ENCODE peak calls at places on chromosomes 12 and 14, in six cellular contexts. H is tibial nerve, P is testis, O is thyroid gland, W is gastrocnemius medialis, N is adrenal gland. K is an unnamed sample.

GRCh38 chr12:14613718-14614117 is 46.0 kb upstream of the PLBD1 start:
- DNase-seq in P (no peak), N (no peak), H (no peak), O (no peak), W (no peak), K (no peak)

GRCh38 chr12:29072631-29073030 is 76.4 kb upstream of the FAR2 start:
- DNase-seq in O (no peak), P (no peak), H (no peak), N (no peak), W (no peak), K (no peak)

GRCh38 chr12:124566181-124567034 is 1.0 kb downstream of the NCOR2 start:
- DNase-seq in P (peak), O (peak), W (peak), N (peak), H (peak), K (peak)

GRCh38 chr14:36316131-36316530 is 4.3 kb downstream of the MBIP start:
- DNase-seq in W (no peak), P (no peak), N (no peak), H (no peak), O (no peak), K (no peak)

GRCh38 chr12:131946757-131947156 is 3.0 kb upstream of the EP400 start:
- DNase-seq in O (no peak), W (no peak), N (no peak), H (no peak), P (peak), K (no peak)

GRCh38 chr12:76836633-76837032 is 42.2 kb downstream of the CSRP2 start:
- DNase-seq in H (no peak), O (no peak), N (no peak), W (no peak), P (no peak), K (no peak)

GRCh38 chr14:99378782-99379214 is 101.9 kb downstream of the SETD3 start:
- DNase-seq in O (no peak), H (no peak), P (no peak), N (no peak), W (no peak), K (no peak)

GRCh38 chr14:74963705-74964271 is 8.4 kb upstream of the PGF start:
- DNase-seq in W (peak), P (no peak), O (peak), H (no peak), N (no peak), K (no peak)

GRCh38 chr12:56220611-56221232 is 1.0 kb downstream of the RNF41 start:
- DNase-seq in H (no peak), O (peak), N (no peak), P (no peak), W (no peak), K (no peak)

GRCh38 chr12:114703060-114703493 is 19.1 kb upstream of the TBX3 start:
- DNase-seq in O (peak), N (no peak), W (no peak), P (no peak), H (no peak), K (no peak)

GRCh38 chr12:122749569-122750332 is 2.9 kb upstream of the DENR start:
- DNase-seq in N (no peak), H (no peak), P (peak), W (no peak), O (no peak), K (no peak)

GRCh38 chr12:47095446-47096236 is 15.9 kb upstream of the AMIGO2 start:
- DNase-seq in N (no peak), W (no peak), P (no peak), H (no peak), O (no peak), K (no peak)

GRCh38 chr12:40375076-40375475 is 150.3 kb downstream of the LRRK2 start:
- DNase-seq in W (no peak), N (no peak), O (no peak), P (no peak), H (no peak), K (no peak)

GRCh38 chr14:50675597-50675996 is 7.5 kb upstream of the SAV1 start:
- DNase-seq in P (no peak), H (no peak), W (no peak), N (no peak), O (no peak), K (no peak)

GRCh38 chr14:20697273-20698017 is 8.9 kb downstream of the ANG start:
- DNase-seq in O (peak), H (peak), P (peak), W (peak), N (peak), K (peak)

GRCh38 chr12:112409906-112410244 is 470 bp upstream of the RPL6 start:
- DNase-seq in O (peak), N (no peak), P (no peak), W (no peak), H (no peak), K (no peak)

GRCh38 chr12:54701940-54702592 is 53.9 kb upstream of the DCD start:
- DNase-seq in W (no peak), P (no peak), H (no peak), N (no peak), O (no peak), K (peak)

GRCh38 chr14:36856095-36856878 is 194.6 kb downstream of the PAX9 start:
- DNase-seq in O (no peak), W (no peak), P (no peak), N (no peak), H (no peak), K (no peak)

GRCh38 chr12:131536337-131536736 is 174.6 kb upstream of the SFSWAP start:
- DNase-seq in N (no peak), W (peak), P (no peak), O (no peak), H (peak), K (no peak)

GRCh38 chr12:55072093-55072492 is 52.3 kb downstream of the NEUROD4 start:
- DNase-seq in W (no peak), O (peak), P (peak), H (no peak), N (peak), K (no peak)

GRCh38 chr12:49863946-49864816 is 21.3 kb upstream of the BCDIN3D start:
- DNase-seq in P (no peak), H (no peak), W (no peak), O (peak), N (no peak), K (no peak)

GRCh38 chr12:122869207-122869973 is 26.5 kb downstream of the VPS37B start:
- DNase-seq in P (no peak), H (no peak), N (no peak), O (peak), W (no peak), K (no peak)

GRCh38 chr14:55789442-55789841 is 209.4 kb downstream of the KTN1 start:
- DNase-seq in W (no peak), N (no peak), H (no peak), O (no peak), P (no peak), K (no peak)

GRCh38 chr14:51368721-51369163 is 128.7 kb downstream of the TMX1 start:
- DNase-seq in N (no peak), W (no peak), O (no peak), H (peak), P (peak), K (no peak)

GRCh38 chr12:47752552-47752951 is 6.1 kb downstream of the RAPGEF3 start:
- DNase-seq in W (no peak), H (no peak), O (no peak), P (no peak), N (no peak), K (no peak)

GRCh38 chr14:55449116-55449515 is 8.7 kb upstream of the TBPL2 start:
- DNase-seq in W (no peak), O (no peak), H (no peak), N (no peak), P (no peak), K (no peak)

GRCh38 chr14:35046751-35047536 is 872 bp downstream of the FAM177A1 start:
- DNase-seq in O (peak), H (peak), W (peak), P (peak), N (peak), K (no peak)

GRCh38 chr12:538731-539539 is 79.2 kb downstream of the B4GALNT3 start:
- DNase-seq in N (peak), H (no peak), P (peak), W (no peak), O (peak), K (no peak)

GRCh38 chr12:20058068-20058467 is 310.3 kb upstream of the PDE3A start:
- DNase-seq in P (no peak), W (no peak), H (no peak), N (no peak), O (no peak), K (no peak)

GRCh38 chr14:49405291-49405690 is 180.9 kb downstream of the RPS29 start:
- DNase-seq in H (no peak), N (peak), O (no peak), P (no peak), W (no peak), K (no peak)

GRCh38 chr12:108653082-108653516 is 19.4 kb upstream of the SELPLG start:
- DNase-seq in W (no peak), N (no peak), H (no peak), P (no peak), O (no peak), K (no peak)

GRCh38 chr12:85963322-85963721 is 89.2 kb downstream of the NTS start:
- DNase-seq in W (no peak), P (no peak), O (no peak), N (no peak), H (no peak), K (no peak)

GRCh38 chr12:44245932-44246331 is 410.1 kb downstream of the TMEM117 start:
- DNase-seq in H (no peak), P (no peak), O (no peak), N (no peak), W (no peak), K (no peak)

GRCh38 chr12:67533159-67533558 is 115.4 kb upstream of the DYRK2 start:
- DNase-seq in O (no peak), P (no peak), H (no peak), N (no peak), W (no peak), K (no peak)

GRCh38 chr12:54463034-54463433 is 10.4 kb downstream of the GTSF1 start:
- DNase-seq in H (no peak), W (peak), N (peak), P (no peak), O (no peak), K (no peak)

GRCh38 chr12:101830391-101831325 is at the start of gene GNPTAB:
- DNase-seq in O (peak), P (peak), W (peak), N (peak), H (peak), K (peak)
- TF ChIP-seq POLR2A in O (peak), P (no peak), W (peak), N (peak), H (peak), K (no peak)

GRCh38 chr12:91335724-91336123 is 153.1 kb upstream of the DCN start:
- DNase-seq in W (no peak), O (no peak), H (no peak), P (no peak), N (no peak), K (no peak)
- TF ChIP-seq POLR2A in W (no peak), O (no peak), H (no peak), P (no peak), N (no peak), K (no peak)

GRCh38 chr12:74539261-74539660 is 1.6 kb downstream of the ATXN7L3B start:
- DNase-seq in N (no peak), P (no peak), O (no peak), H (no peak), W (no peak), K (no peak)

GRCh38 chr12:74538491-74539258 is 1.0 kb downstream of the ATXN7L3B start:
- DNase-seq in P (no peak), O (peak), N (peak), W (no peak), H (no peak), K (no peak)

GRCh38 chr12:74537707-74538385 is at the start of gene ATXN7L3B:
- DNase-seq in N (peak), P (peak), O (peak), W (peak), H (peak), K (peak)

GRCh38 chr12:74537126-74537706 is 419 bp upstream of the ATXN7L3B start:
- DNase-seq in N (no peak), P (no peak), H (no peak), W (no peak), O (no peak), K (peak)

DNA sequence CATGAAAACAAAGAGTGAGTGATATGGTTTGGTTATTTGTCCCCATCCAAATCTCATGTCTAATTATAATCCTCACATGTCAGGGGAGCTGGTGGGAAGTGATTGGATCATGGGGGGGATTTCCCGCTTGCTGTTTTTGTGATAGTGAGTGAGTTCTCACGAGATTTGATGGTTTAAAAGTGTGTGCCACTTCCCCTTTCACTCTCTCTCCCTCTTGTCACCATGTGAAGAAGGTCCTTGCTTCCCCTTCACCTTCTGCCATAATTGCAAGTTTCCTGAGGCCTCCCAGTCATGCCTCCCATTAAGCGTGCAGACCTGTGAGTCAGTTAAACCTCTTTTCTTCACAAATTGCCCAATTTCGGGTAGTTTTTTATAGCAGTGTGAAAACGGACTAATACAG is 2.1 kb upstream of the ATXN7L3B start:
- DNase-seq in O (no peak), H (no peak), N (no peak), W (no peak), P (no peak), K (no peak)
- TF ChIP-seq POLR2A in O (no peak), H (no peak), N (no peak), W (no peak), P (no peak), K (no peak)

GRCh38 chr12:8644345-8645248 is 18.0 kb downstream of the MFAP5 start:
- DNase-seq in H (no peak), O (no peak), N (no peak), W (no peak), P (no peak), K (no peak)
- TF ChIP-seq POLR2A in H (no peak), O (no peak), N (no peak), W (no peak), P (no peak), K (peak)

DNA sequence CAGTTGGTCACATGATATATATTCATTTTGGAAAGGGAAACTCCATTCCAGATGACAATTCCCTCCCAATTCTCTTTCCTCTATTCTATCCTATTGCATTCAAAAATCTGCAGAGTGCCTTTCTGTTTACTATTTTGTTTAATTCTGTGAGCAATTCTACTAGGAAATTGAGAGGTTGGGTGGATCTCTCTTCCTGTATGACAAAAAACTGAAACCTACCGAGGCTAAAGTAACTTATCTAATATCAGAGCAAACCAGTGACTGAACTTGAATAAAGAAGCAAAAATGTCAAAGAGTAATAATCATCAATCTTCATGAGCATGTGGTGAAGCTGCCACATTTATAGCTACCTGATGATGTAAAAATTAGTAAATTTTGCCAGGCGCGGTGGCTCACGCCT is 16.6 kb upstream of the ACTN1 start:
- DNase-seq in N (no peak), W (no peak), O (no peak), H (no peak), P (no peak), K (no peak)
- TF ChIP-seq POLR2A in N (no peak), W (no peak), O (no peak), H (no peak), P (no peak), K (no peak)

DNA sequence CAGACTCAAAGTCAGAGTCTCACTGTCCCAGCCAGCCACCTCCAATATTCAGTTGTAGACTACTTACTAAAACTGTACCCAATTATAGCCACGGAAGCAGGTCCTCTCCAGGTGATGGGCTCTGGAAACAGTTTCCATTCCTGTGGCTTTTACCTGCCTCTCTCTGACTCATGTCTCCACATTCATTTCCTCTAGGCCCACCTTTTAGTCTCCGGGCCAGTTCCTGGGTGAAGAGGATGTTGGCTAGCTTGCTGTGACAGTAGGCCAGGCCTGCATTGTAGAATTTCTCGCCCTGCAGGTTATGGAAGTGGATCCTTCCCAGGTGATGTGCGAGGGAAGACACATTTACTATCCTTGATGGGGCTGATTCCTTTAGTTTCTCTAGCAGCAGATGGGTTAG is 5.6 kb downstream of the RDH11 start:
- DNase-seq in N (no peak), O (no peak), P (no peak), H (no peak), W (no peak), K (no peak)
- TF ChIP-seq POLR2A in N (no peak), O (no peak), P (no peak), H (no peak), W (no peak), K (no peak)

GRCh38 chr12:52231305-52232232 is 1.5 kb upstream of the KRT7 start:
- DNase-seq in N (no peak), P (no peak), O (peak), W (no peak), H (no peak), K (no peak)
- TF ChIP-seq POLR2A in N (no peak), P (no peak), O (peak), W (no peak), H (no peak), K (no peak)

DNA sequence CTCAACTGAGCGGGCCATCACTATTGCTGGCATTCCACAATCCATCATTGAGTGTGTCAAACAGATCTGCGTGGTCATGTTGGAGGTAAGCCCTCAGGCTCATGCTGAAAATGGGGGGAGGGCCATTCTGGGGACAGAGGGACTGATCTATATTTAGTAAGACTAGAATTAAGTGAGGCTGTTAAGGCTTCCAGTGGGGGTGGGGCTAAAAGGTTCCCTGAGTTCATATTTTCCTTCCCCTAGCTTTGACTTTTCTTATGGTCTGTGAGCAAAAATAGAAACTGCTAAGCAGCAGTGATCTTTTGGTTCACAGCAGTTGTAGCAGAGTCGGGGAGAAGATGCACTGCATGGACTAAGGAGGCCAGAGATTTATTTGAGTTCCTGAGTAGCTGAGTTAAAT is 9.2 kb downstream of the PCBP2 start:
- DNase-seq in P (no peak), H (no peak), N (peak), O (no peak), W (peak), K (no peak)
- TF ChIP-seq POLR2A in P (no peak), H (no peak), N (no peak), O (no peak), W (peak), K (peak)